ENCODE peak calls at places on chromosome 6, in nine cellular contexts. O is GM23248, J is HCT116, S is hepatocyte, H is neural progenitor cell, Y is PC-3, D is SK-N-SH, P is GM23338, V is MM.1S. F is an unnamed sample.
A peak's percentile ranks its signal among the peaks of the same experiment; 100 is the strongest.

GRCh38 chr6:41577865-41578713 is 31.9 kb downstream of the FOXP4 start:
- DNase-seq in O (peak; percentile 67), J (peak; percentile 48), S (peak; percentile 71), H (peak; percentile 88), Y (peak; percentile 89), D (peak; percentile 44), P (peak; percentile 85), V (no peak), F (no peak)

GRCh38 chr6:14001329-14002012 is 76.7 kb downstream of the RNF182 start:
- DNase-seq in O (peak; percentile 99), J (peak; percentile 95), S (peak; percentile 65), H (no peak), Y (peak; percentile 99), D (peak; percentile 29), P (no peak), V (no peak), F (no peak)

GRCh38 chr6:26350858-26351543 is 14.0 kb upstream of the BTN3A2 start:
- DNase-seq in O (no peak), J (no peak), S (no peak), H (no peak), Y (no peak), D (no peak), P (no peak), V (no peak), F (no peak)

GRCh38 chr6:26251354-26252081 is 113.5 kb upstream of the BTN3A2 start:
- DNase-seq in O (peak; percentile 52), J (no peak), S (peak; percentile 87), H (peak; percentile 89), Y (peak; percentile 78), D (peak; percentile 69), P (peak; percentile 91), V (peak; percentile 95), F (no peak)

GRCh38 chr6:148251286-148251685 is 91.4 kb upstream of the SASH1 start:
- DNase-seq in O (peak; percentile 85), J (no peak), S (peak; percentile 28), H (peak; percentile 35), Y (peak; percentile 56), D (no peak), P (peak; percentile 54), V (no peak), F (peak; percentile 4)

GRCh38 chr6:11636121-11636520 is 98.6 kb downstream of the TMEM170B start:
- DNase-seq in O (no peak), J (no peak), S (no peak), H (no peak), Y (no peak), D (no peak), P (no peak), V (no peak), F (no peak)

GRCh38 chr6:150143521-150144293 is 863 bp downstream of the PPP1R14C start:
- DNase-seq in O (peak; percentile 56), J (no peak), S (no peak), H (peak; percentile 60), Y (no peak), D (no peak), P (peak; percentile 32), V (no peak), F (no peak)

GRCh38 chr6:21753571-21754108 is 160.1 kb downstream of the SOX4 start:
- DNase-seq in O (no peak), J (no peak), S (no peak), H (no peak), Y (peak; percentile 58), D (no peak), P (no peak), V (no peak), F (no peak)

GRCh38 chr6:31922942-31923341 is 4.6 kb upstream of the C2 start:
- DNase-seq in O (no peak), J (peak; percentile 42), S (no peak), H (peak; percentile 39), Y (peak; percentile 35), D (no peak), P (peak; percentile 69), V (no peak), F (peak; percentile 59)

DNA sequence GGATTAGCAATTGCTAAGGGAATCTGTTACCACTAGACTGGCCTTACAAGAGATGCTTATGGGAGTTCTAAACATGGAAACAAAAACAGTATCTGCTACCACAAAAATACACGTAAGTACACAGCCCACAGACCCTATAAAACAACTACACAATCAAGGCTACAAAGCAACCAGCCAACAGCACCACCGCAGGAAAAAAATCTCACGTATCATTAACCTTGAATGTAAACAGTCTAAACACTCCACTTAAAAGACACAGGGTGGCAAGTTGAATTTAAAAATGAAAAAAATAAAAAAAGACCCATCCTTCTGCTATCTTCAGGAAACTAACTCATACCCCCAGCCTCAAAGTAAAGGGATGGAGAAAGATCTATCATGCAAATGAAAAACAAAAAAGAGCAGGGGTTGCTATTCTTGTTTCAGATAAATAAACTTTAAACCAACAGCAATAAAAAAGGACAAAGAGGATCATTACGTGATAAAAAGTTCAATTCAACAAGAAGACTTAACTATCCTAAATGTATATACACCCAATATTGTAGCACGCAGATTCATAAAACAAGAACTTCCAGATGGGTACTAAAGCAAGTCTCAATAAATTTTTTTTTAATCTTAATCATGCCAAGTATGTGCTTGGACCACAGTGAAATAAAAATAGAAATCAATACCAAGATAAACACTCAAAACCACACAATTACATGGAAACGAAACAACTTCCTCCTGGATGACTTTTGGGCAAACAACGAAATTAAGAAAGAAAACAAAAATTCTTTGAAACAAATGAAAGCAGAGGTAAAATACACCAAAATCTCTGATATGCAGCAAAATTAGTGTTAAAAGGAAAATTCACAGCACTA is 52.3 kb downstream of the RNGTT start:
- DNase-seq in O (no peak), J (no peak), S (no peak), H (no peak), Y (no peak), D (no peak), P (no peak), V (no peak), F (no peak)
- TF ChIP-seq EZH2phosphoT487 in O (no peak), J (no peak), S (no peak), H (no peak), Y (no peak), D (no peak), P (no peak), V (no peak), F (no peak)

GRCh38 chr6:119182875-119183274 is 104.4 kb upstream of the FAM184A start:
- DNase-seq in O (no peak), J (no peak), S (no peak), H (no peak), Y (no peak), D (no peak), P (no peak), V (no peak), F (no peak)

GRCh38 chr6:119182404-119182803 is 103.9 kb upstream of the FAM184A start:
- DNase-seq in O (no peak), J (no peak), S (no peak), H (no peak), Y (no peak), D (no peak), P (no peak), V (no peak), F (no peak)

GRCh38 chr6:119181046-119181445 is 102.6 kb upstream of the FAM184A start:
- DNase-seq in O (no peak), J (no peak), S (no peak), H (no peak), Y (no peak), D (no peak), P (no peak), V (no peak), F (no peak)

GRCh38 chr6:119179062-119179461 is 100.6 kb upstream of the FAM184A start:
- DNase-seq in O (no peak), J (no peak), S (no peak), H (no peak), Y (no peak), D (no peak), P (no peak), V (no peak), F (no peak)

GRCh38 chr6:119179842-119180241 is 101.4 kb upstream of the FAM184A start:
- DNase-seq in O (no peak), J (no peak), S (no peak), H (no peak), Y (no peak), D (no peak), P (no peak), V (peak; percentile 40), F (no peak)
- TF ChIP-seq EZH2phosphoT487 in O (no peak), J (no peak), S (no peak), H (no peak), Y (no peak), D (no peak), P (no peak), V (no peak), F (no peak)

GRCh38 chr6:15352229-15352628 is 106.4 kb downstream of the JARID2 start:
- DNase-seq in O (peak; percentile 32), J (no peak), S (no peak), H (no peak), Y (no peak), D (no peak), P (no peak), V (no peak), F (no peak)

GRCh38 chr6:15352884-15353283 is 107.0 kb downstream of the JARID2 start:
- DNase-seq in O (no peak), J (no peak), S (no peak), H (no peak), Y (peak; percentile 43), D (no peak), P (no peak), V (no peak), F (no peak)

GRCh38 chr6:15350386-15351083 is 104.7 kb downstream of the JARID2 start:
- DNase-seq in O (peak; percentile 77), J (no peak), S (no peak), H (no peak), Y (peak; percentile 48), D (no peak), P (no peak), V (no peak), F (no peak)

GRCh38 chr6:15349379-15349778 is 103.5 kb downstream of the JARID2 start:
- DNase-seq in O (peak; percentile 79), J (no peak), S (no peak), H (no peak), Y (no peak), D (no peak), P (no peak), V (no peak), F (no peak)

DNA sequence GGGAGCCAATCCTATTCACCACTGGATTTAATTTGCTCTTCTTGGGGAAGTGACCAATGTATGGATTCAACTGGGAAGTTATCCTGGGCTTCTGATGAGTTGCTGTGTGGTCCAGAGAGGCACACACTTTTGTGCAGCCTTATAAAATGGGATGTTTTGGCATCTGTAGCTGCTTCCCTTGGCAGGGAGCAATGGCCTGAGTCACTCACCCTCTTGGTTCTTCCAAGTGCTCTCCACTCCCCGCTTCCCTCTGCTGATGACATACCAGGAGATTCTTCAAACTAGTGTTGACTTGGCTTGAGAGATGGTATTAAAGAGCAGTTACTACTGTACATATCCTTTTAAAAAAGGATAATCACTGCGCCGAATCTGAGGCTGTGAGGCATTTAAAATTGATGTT is 105.8 kb downstream of the JARID2 start:
- DNase-seq in O (peak; percentile 95), J (no peak), S (no peak), H (no peak), Y (peak; percentile 79), D (no peak), P (no peak), V (no peak), F (no peak)
- TF ChIP-seq EZH2phosphoT487 in O (no peak), J (no peak), S (no peak), H (no peak), Y (no peak), D (no peak), P (no peak), V (no peak), F (no peak)

DNA sequence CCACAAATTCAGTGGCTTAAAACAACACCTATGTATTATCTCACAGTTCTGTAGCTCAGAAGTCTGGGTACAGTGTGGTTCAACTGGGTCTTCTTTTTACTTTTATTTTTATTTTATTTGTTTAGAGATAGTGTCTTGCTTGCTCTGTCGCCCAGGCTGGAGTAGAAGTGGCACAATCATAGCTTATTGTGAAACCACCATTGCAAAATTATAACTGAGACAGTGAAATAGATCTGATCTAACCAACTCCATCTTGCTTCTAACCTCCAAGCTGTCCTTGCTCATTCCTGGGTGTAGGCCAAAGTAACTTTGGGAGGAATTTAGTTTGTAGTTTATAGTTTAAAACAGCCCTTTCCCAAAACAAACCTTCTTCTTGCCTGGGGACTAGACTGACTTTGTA is 193.7 kb upstream of the CDYL start:
- DNase-seq in O (peak; percentile 79), J (no peak), S (no peak), H (no peak), Y (no peak), D (no peak), P (no peak), V (no peak), F (no peak)
- TF ChIP-seq EZH2phosphoT487 in O (no peak), J (no peak), S (no peak), H (no peak), Y (no peak), D (no peak), P (no peak), V (no peak), F (no peak)